ENCODE peak calls at places on chromosomes 11 and 22, in seven cellular contexts. S is HL-60; G is NCI-H1092; O is GM20000; U is effector CD4-positive, alpha-beta T cell; Y is AG20443; K is B cell. P is an unnamed sample.
A peak's percentile ranks its signal among the peaks of the same experiment; 100 is the strongest.

GRCh38 chr11:8834379-8834778 is 76.6 kb upstream of the AKIP1 start:
- DNase-seq in Y (no peak), K (no peak), S (no peak), O (no peak), U (no peak), G (no peak), P (peak; percentile 20)

GRCh38 chr11:1040428-1041148 is 4.1 kb upstream of the MUC6 start:
- DNase-seq in O (no peak), S (no peak), Y (no peak), K (no peak), U (no peak), G (no peak), P (no peak)

GRCh38 chr11:92376146-92376599 is 151.6 kb downstream of the FAT3 start:
- DNase-seq in O (no peak), K (no peak), G (no peak), Y (no peak), S (no peak), U (no peak), P (peak; percentile 74)

GRCh38 chr22:30005213-30005857 is 74.9 kb upstream of the HORMAD2 start:
- DNase-seq in Y (peak; percentile 78), O (peak; percentile 68), G (peak; percentile 74), U (peak; percentile 33), K (peak; percentile 57), S (peak; percentile 31), P (peak; percentile 74)

GRCh38 chr11:44726278-44727113 is at the start of gene TSPAN18:
- DNase-seq in U (peak; percentile 19), G (no peak), Y (peak; percentile 68), K (peak; percentile 51), S (no peak), O (peak; percentile 90), P (no peak)

GRCh38 chr22:39314251-39314971 is 5.0 kb downstream of the RPL3 start:
- DNase-seq in O (no peak), Y (no peak), S (peak; percentile 63), G (no peak), U (no peak), K (no peak), P (no peak)

GRCh38 chr11:100800202-100800601 is 113.1 kb downstream of the ARHGAP42 start:
- DNase-seq in U (no peak), S (no peak), O (no peak), K (no peak), G (no peak), Y (no peak), P (no peak)

GRCh38 chr11:396511-396947 is 2.5 kb downstream of the PKP3 start:
- DNase-seq in S (no peak), Y (peak; percentile 66), U (no peak), O (peak; percentile 71), G (no peak), K (no peak), P (peak; percentile 41)

GRCh38 chr11:28674432-28675076 is 566.4 kb downstream of the METTL15 start:
- DNase-seq in K (no peak), O (peak; percentile 4), G (no peak), Y (peak; percentile 68), S (no peak), U (no peak), P (no peak)

GRCh38 chr11:93285430-93285829 is 45.1 kb upstream of the DEUP1 start:
- DNase-seq in O (no peak), U (no peak), Y (no peak), S (no peak), G (no peak), K (no peak), P (no peak)

GRCh38 chr11:728901-729491 is 18.3 kb upstream of the TALDO1 start:
- DNase-seq in K (no peak), O (peak; percentile 16), S (no peak), Y (no peak), U (no peak), G (no peak), P (no peak)

P was measured in LHCN-M2.